ENCODE peak calls at places on chromosomes 6 and 20, in eight cellular contexts. G is ascending aorta, Z is GM23338, U is ovary, J is BJ, R is adipocyte, O is GM23248, P is A673. D is an unnamed sample.

GRCh38 chr6:159701413-159701999 is 8.5 kb upstream of the SOD2 start:
- DNase-seq in J (peak; percentile 93), Z (no peak), O (peak; percentile 92), R (peak; percentile 88), P (no peak), U (no peak), G (peak; percentile 78), D (peak; percentile 35)

GRCh38 chr6:119129148-119129967 is 50.9 kb upstream of the FAM184A start:
- DNase-seq in J (no peak), R (peak; percentile 90), G (no peak), P (peak; percentile 77), O (peak; percentile 69), Z (peak; percentile 87), U (no peak), D (peak; percentile 76)

GRCh38 chr20:1424336-1424735 is 31.5 kb upstream of the FKBP1A start:
- DNase-seq in Z (no peak), U (no peak), R (no peak), G (no peak), P (no peak), J (no peak), O (no peak), D (no peak)

GRCh38 chr20:63118786-63119450 is 97.0 kb downstream of the YTHDF1 start:
- DNase-seq in J (no peak), U (no peak), Z (no peak), G (no peak), R (no peak), P (no peak), O (no peak), D (no peak)

GRCh38 chr6:71139249-71139648 is 149.4 kb upstream of the OGFRL1 start:
- DNase-seq in O (no peak), R (no peak), U (no peak), J (no peak), G (no peak), P (no peak), Z (no peak), D (no peak)

GRCh38 chr6:2999005-2999620 is 581 bp upstream of the NQO2 start:
- DNase-seq in Z (no peak), P (peak; percentile 40), U (no peak), J (no peak), O (peak; percentile 96), G (peak; percentile 94), R (no peak), D (peak; percentile 94)

GRCh38 chr20:59789641-59790040 is 143.8 kb downstream of the SYCP2 start:
- DNase-seq in R (no peak), U (no peak), J (no peak), P (no peak), O (no peak), Z (no peak), G (no peak), D (no peak)

GRCh38 chr6:160931378-160932343 is 59.9 kb upstream of the MAP3K4 start:
- DNase-seq in U (no peak), P (no peak), J (no peak), R (peak; percentile 4), Z (peak; percentile 54), G (no peak), O (peak; percentile 20), D (no peak)

GRCh38 chr6:68077661-68078060 is 557.4 kb upstream of the ADGRB3 start:
- DNase-seq in R (no peak), O (no peak), P (no peak), J (no peak), G (no peak), Z (no peak), U (no peak), D (no peak)

GRCh38 chr6:80077067-80077466 is 29.4 kb upstream of the BCKDHB start:
- DNase-seq in J (no peak), R (no peak), Z (peak; percentile 49), U (no peak), P (no peak), G (no peak), O (no peak), D (no peak)

DNA sequence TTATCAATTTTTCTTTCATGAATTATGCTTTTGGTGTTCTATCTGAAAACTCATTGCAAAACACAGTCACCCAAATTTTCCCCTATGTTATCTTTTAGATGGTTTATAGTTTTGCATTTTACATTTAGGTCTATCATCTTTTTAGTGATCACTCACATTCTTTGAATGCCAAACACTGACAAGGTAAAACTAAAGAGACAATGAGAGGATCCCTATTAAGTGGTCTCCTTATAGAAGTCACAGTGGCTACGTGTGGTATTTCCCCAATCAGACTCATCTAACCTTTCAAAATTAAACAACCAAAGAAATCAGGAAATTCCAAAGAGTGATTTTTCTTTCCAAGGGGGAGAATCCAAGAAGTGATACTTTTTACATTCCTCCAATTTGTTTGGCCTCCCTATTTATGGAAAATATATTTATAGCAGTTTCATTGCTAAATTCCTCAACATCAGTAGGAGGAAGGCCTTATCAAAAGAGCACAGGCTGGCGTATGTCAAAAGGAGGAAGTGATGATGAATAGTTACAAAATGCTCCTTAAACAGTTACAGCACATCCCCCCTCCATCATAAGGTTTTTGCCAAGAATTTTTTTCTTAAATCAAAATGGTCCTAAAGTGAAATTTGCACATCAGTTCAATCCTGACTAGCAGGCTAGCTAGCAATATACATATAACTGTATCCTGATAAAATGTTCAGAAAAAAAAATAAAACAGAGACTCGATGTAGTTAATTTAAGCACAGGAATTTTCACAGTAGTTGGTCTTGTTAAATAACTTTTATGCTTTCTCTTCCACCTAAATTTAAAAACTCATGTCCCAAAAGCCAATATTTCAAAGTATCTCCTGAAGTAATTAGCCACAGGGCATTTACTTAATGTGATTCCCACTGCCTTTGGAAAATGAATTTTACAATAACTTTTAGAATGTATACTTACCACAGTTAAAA is 76.2 kb upstream of the IPCEF1 start:
- DNase-seq in U (no peak), Z (no peak), G (no peak), R (peak; percentile 51), O (peak; percentile 6), J (no peak), P (peak; percentile 45), D (no peak)
- H3K4me3 ChIP-seq in U (no peak overlapping the region), Z (no peak overlapping the region), G (no peak overlapping the region), R (no peak overlapping the region), O (no peak overlapping the region), J (no peak overlapping the region), P (no peak overlapping the region), D (no peak overlapping the region)

GRCh38 chr20:37827605-37828004 is 75.3 kb upstream of the VSTM2L start:
- DNase-seq in R (no peak), G (no peak), U (no peak), O (no peak), Z (no peak), P (no peak), J (no peak), D (no peak)

GRCh38 chr20:37816003-37816402 is 86.9 kb upstream of the VSTM2L start:
- DNase-seq in U (no peak), J (no peak), G (no peak), Z (peak; percentile 61), R (no peak), O (no peak), P (no peak), D (no peak)

GRCh38 chr20:37823276-37823980 is 79.5 kb upstream of the VSTM2L start:
- DNase-seq in Z (peak; percentile 33), R (peak; percentile 27), O (peak; percentile 55), P (no peak), U (no peak), J (no peak), G (no peak), D (no peak)

GRCh38 chr20:37816726-37817125 is 86.2 kb upstream of the VSTM2L start:
- DNase-seq in J (no peak), Z (no peak), G (no peak), P (no peak), O (peak; percentile 4), U (no peak), R (no peak), D (no peak)

DNA sequence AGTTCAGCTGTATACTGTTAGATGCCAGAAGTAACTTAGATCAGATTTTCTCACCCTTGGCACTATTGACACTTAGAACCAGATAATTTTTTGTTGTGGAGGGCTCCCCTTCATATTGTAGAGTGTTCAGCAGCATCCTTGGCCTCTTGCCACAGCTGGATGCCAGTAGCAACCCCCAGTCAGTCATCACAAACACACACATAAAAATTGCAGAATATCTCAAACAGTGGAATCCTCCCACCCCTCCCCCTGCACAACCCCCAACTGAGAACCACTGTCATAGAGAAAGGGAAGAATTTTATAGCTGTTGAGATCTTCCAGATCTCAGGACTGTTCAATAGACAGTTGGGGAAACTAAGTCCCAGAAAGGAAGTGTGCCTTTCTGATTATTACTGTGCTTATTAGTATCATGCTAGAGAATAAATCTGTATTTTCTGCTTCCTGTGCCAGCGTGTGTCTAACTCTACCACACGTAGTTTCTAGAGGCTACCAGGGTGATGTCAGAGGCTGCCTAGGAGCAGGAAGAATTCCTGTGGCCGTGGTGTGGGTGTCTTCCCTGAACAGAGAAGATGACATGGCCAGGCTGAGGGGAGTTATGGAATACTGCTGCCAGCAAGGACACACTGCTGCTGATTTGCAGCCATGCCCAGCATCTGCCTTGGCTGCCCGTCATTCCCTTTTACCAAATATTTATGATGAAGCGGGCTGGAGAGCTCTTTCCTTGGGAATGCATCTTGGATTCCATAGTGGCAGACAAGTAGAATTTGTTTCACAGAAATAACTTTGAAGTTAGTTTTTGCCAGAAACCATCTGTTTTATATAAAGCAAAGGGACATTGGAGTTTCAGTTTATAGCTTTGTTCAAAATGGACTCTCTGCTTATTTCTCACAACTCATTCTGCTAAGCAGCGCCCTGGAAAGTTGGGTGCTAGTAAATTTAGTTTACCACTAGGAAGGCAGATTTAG is 81.0 kb upstream of the VSTM2L start:
- DNase-seq in R (peak; percentile 87), G (no peak), J (peak; percentile 79), P (peak; percentile 51), U (no peak), Z (no peak), O (peak; percentile 99), D (no peak)
- H3K36me3 ChIP-seq in R (no peaks in the 10 kb centered on the region), G (peaks cover 3% of the 10 kb centered on the region), J (no peaks in the 10 kb centered on the region), P (no peaks in the 10 kb centered on the region), U (no peaks in the 10 kb centered on the region), Z (no peaks in the 10 kb centered on the region), O (no peaks in the 10 kb centered on the region), D (no peaks in the 10 kb centered on the region)

GRCh38 chr6:35484921-35485392 is 11.9 kb downstream of the TEAD3 start:
- DNase-seq in Z (no peak), O (peak; percentile 69), J (no peak), U (no peak), R (no peak), P (no peak), G (no peak), D (no peak)
- H3K4me3 ChIP-seq in Z (peak overlapping the region; percentile 72), O (no peak overlapping the region), J (no peak overlapping the region), U (no peak overlapping the region), R (no peak overlapping the region), P (no peak overlapping the region), G (no peak overlapping the region), D (no peak overlapping the region)

GRCh38 chr20:41145317-41145716 is 8.0 kb downstream of the PLCG1 start:
- DNase-seq in U (no peak), Z (no peak), J (no peak), G (no peak), P (no peak), R (no peak), O (no peak), D (no peak)

GRCh38 chr20:41143354-41143753 is 6.0 kb downstream of the PLCG1 start:
- DNase-seq in Z (no peak), J (no peak), R (no peak), P (no peak), G (no peak), O (no peak), U (no peak), D (no peak)

GRCh38 chr20:41141153-41141815 is 3.9 kb downstream of the PLCG1 start:
- DNase-seq in R (peak; percentile 19), O (peak; percentile 31), G (no peak), U (no peak), P (no peak), J (no peak), Z (no peak), D (no peak)

GRCh38 chr20:41142241-41142640 is 4.9 kb downstream of the PLCG1 start:
- DNase-seq in P (no peak), G (no peak), R (no peak), Z (no peak), U (no peak), O (no peak), J (no peak), D (no peak)

GRCh38 chr20:41142914-41143313 is 5.6 kb downstream of the PLCG1 start:
- DNase-seq in R (no peak), Z (no peak), O (no peak), U (no peak), J (no peak), P (no peak), G (no peak), D (peak; percentile 47)
- H3K36me3 ChIP-seq in R (peaks cover 3% of the 10 kb centered on the region), Z (no peaks in the 10 kb centered on the region), O (no peaks in the 10 kb centered on the region), U (no peaks in the 10 kb centered on the region), J (peaks cover 1% of the 10 kb centered on the region), P (peaks cover 4% of the 10 kb centered on the region), G (no peaks in the 10 kb centered on the region), D (no peaks in the 10 kb centered on the region)